ENCODE peak calls at places on chromosomes 6 and 20, in five cellular contexts. One of them, this sample, is unnamed.

GRCh38 chr6:109052015-109052651 is 42.5 kb downstream of the SESN1 start:
- DNase-seq in Calu3: no peak
- DNase-seq in OCI-LY7: no peak
- DNase-seq in endothelial cell: no peak
- DNase-seq in foreskin keratinocyte: no peak
- DNase-seq in this sample: no peak

GRCh38 chr20:57790176-57790575 is 80.4 kb upstream of the PMEPA1 start:
- DNase-seq in Calu3: no peak
- DNase-seq in OCI-LY7: no peak
- DNase-seq in endothelial cell: no peak
- DNase-seq in foreskin keratinocyte: no peak
- DNase-seq in this sample: no peak

GRCh38 chr6:131129657-131130545 is 5.4 kb upstream of the AKAP7 start:
- DNase-seq in Calu3: no peak
- DNase-seq in OCI-LY7: no peak
- DNase-seq in endothelial cell: no peak
- DNase-seq in foreskin keratinocyte: peak
- DNase-seq in this sample: no peak

GRCh38 chr20:21396921-21397340 is 395 bp downstream of the NKX2-4 start:
- DNase-seq in Calu3: no peak
- DNase-seq in OCI-LY7: no peak
- DNase-seq in endothelial cell: peak
- DNase-seq in foreskin keratinocyte: no peak
- DNase-seq in this sample: no peak

GRCh38 chr6:1316482-1317220 is 4.8 kb downstream of the FOXQ1 start:
- DNase-seq in Calu3: peak
- DNase-seq in OCI-LY7: no peak
- DNase-seq in endothelial cell: peak
- DNase-seq in foreskin keratinocyte: peak
- DNase-seq in this sample: no peak

GRCh38 chr6:43496370-43497128 is 13.6 kb downstream of the LRRC73 start:
- DNase-seq in Calu3: peak
- DNase-seq in OCI-LY7: peak
- DNase-seq in endothelial cell: no peak
- DNase-seq in foreskin keratinocyte: peak
- DNase-seq in this sample: no peak

GRCh38 chr6:129701721-129702455 is 8.1 kb downstream of the ARHGAP18 start:
- DNase-seq in Calu3: no peak
- DNase-seq in OCI-LY7: no peak
- DNase-seq in endothelial cell: no peak
- DNase-seq in foreskin keratinocyte: no peak
- DNase-seq in this sample: no peak

GRCh38 chr20:9147553-9148024 is 78.7 kb downstream of the PLCB4 start:
- DNase-seq in Calu3: no peak
- DNase-seq in OCI-LY7: no peak
- DNase-seq in endothelial cell: no peak
- DNase-seq in foreskin keratinocyte: peak
- DNase-seq in this sample: no peak

GRCh38 chr20:62804632-62805364 is at the start of gene OGFR:
- DNase-seq in Calu3: peak
- DNase-seq in OCI-LY7: peak
- DNase-seq in endothelial cell: peak
- DNase-seq in foreskin keratinocyte: no peak
- DNase-seq in this sample: no peak

GRCh38 chr6:135936606-135937005 is 85.1 kb downstream of the PDE7B start:
- DNase-seq in Calu3: no peak
- DNase-seq in OCI-LY7: no peak
- DNase-seq in endothelial cell: no peak
- DNase-seq in foreskin keratinocyte: peak
- DNase-seq in this sample: no peak

GRCh38 chr6:12474167-12475140 is 184.3 kb downstream of the EDN1 start:
- DNase-seq in Calu3: no peak
- DNase-seq in OCI-LY7: no peak
- DNase-seq in endothelial cell: no peak
- DNase-seq in foreskin keratinocyte: peak
- DNase-seq in this sample: no peak

GRCh38 chr6:104253236-104253635 is 606.5 kb downstream of the HACE1 start:
- DNase-seq in Calu3: no peak
- DNase-seq in OCI-LY7: no peak
- DNase-seq in endothelial cell: no peak
- DNase-seq in foreskin keratinocyte: no peak
- DNase-seq in this sample: no peak

GRCh38 chr6:27133281-27134227 is 113.9 kb upstream of the PRSS16 start:
- DNase-seq in Calu3: peak
- DNase-seq in OCI-LY7: peak
- DNase-seq in endothelial cell: peak
- DNase-seq in foreskin keratinocyte: peak
- DNase-seq in this sample: peak

GRCh38 chr6:4732691-4733315 is 43.4 kb upstream of the CDYL start:
- DNase-seq in Calu3: peak
- DNase-seq in OCI-LY7: no peak
- DNase-seq in endothelial cell: no peak
- DNase-seq in foreskin keratinocyte: peak
- DNase-seq in this sample: no peak

GRCh38 chr20:61271273-61272221 is 19.5 kb downstream of the CDH4 start:
- DNase-seq in Calu3: no peak
- DNase-seq in OCI-LY7: no peak
- DNase-seq in endothelial cell: no peak
- DNase-seq in foreskin keratinocyte: no peak
- DNase-seq in this sample: no peak

GRCh38 chr6:81752084-81752968 is at the start of gene TENT5A:
- DNase-seq in Calu3: peak
- DNase-seq in OCI-LY7: no peak
- DNase-seq in endothelial cell: peak
- DNase-seq in foreskin keratinocyte: peak
- DNase-seq in this sample: peak

GRCh38 chr20:22861990-22862389 is 173.1 kb upstream of the SSTR4 start:
- DNase-seq in Calu3: no peak
- DNase-seq in OCI-LY7: no peak
- DNase-seq in endothelial cell: peak
- DNase-seq in foreskin keratinocyte: peak
- DNase-seq in this sample: no peak

GRCh38 chr6:168243812-168244376 is 75.7 kb downstream of the DACT2 start:
- DNase-seq in Calu3: no peak
- DNase-seq in OCI-LY7: no peak
- DNase-seq in endothelial cell: no peak
- DNase-seq in foreskin keratinocyte: no peak
- DNase-seq in this sample: no peak

GRCh38 chr20:44028868-44029847 is 114.5 kb downstream of the TOX2 start:
- DNase-seq in Calu3: no peak
- DNase-seq in OCI-LY7: no peak
- DNase-seq in endothelial cell: no peak
- DNase-seq in foreskin keratinocyte: no peak
- DNase-seq in this sample: no peak

GRCh38 chr6:149716181-149716580 is 1.7 kb downstream of the LATS1 start:
- DNase-seq in Calu3: no peak
- DNase-seq in OCI-LY7: peak
- DNase-seq in endothelial cell: no peak
- DNase-seq in foreskin keratinocyte: peak
- DNase-seq in this sample: no peak

GRCh38 chr6:110201141-110201848 is 21.1 kb downstream of the CDC40 start:
- DNase-seq in Calu3: no peak
- DNase-seq in OCI-LY7: no peak
- DNase-seq in endothelial cell: no peak
- DNase-seq in foreskin keratinocyte: no peak
- DNase-seq in this sample: no peak

GRCh38 chr20:43564993-43565757 is 6.3 kb downstream of the SGK2 start:
- DNase-seq in Calu3: no peak
- DNase-seq in OCI-LY7: no peak
- DNase-seq in endothelial cell: no peak
- DNase-seq in foreskin keratinocyte: no peak
- DNase-seq in this sample: no peak

GRCh38 chr6:10411131-10411914 is 3.6 kb downstream of the TFAP2A start:
- DNase-seq in Calu3: no peak
- DNase-seq in OCI-LY7: no peak
- DNase-seq in endothelial cell: no peak
- DNase-seq in foreskin keratinocyte: no peak
- DNase-seq in this sample: no peak

GRCh38 chr6:3509326-3509725 is 52.5 kb upstream of the SLC22A23 start:
- DNase-seq in Calu3: no peak
- DNase-seq in OCI-LY7: no peak
- DNase-seq in endothelial cell: no peak
- DNase-seq in foreskin keratinocyte: peak
- DNase-seq in this sample: no peak

GRCh38 chr6:170289108-170289931 is 1.6 kb downstream of the DLL1 start:
- DNase-seq in Calu3: no peak
- DNase-seq in OCI-LY7: no peak
- DNase-seq in endothelial cell: peak
- DNase-seq in foreskin keratinocyte: no peak
- DNase-seq in this sample: no peak

GRCh38 chr6:93416575-93417420 is 2.6 kb downstream of the EPHA7 start:
- DNase-seq in Calu3: peak
- DNase-seq in OCI-LY7: no peak
- DNase-seq in endothelial cell: peak
- DNase-seq in foreskin keratinocyte: peak
- DNase-seq in this sample: peak

GRCh38 chr6:166197361-166197760 is 29.7 kb upstream of the TBXT start:
- DNase-seq in Calu3: no peak
- DNase-seq in OCI-LY7: no peak
- DNase-seq in endothelial cell: no peak
- DNase-seq in foreskin keratinocyte: no peak
- DNase-seq in this sample: no peak

GRCh38 chr6:85118233-85118632 is 331.6 kb upstream of the NT5E start:
- DNase-seq in Calu3: peak
- DNase-seq in OCI-LY7: no peak
- DNase-seq in endothelial cell: no peak
- DNase-seq in foreskin keratinocyte: no peak
- DNase-seq in this sample: no peak
- TF ChIP-seq CTCF in Calu3: no peak
- TF ChIP-seq CTCF in OCI-LY7: peak
- TF ChIP-seq CTCF in endothelial cell: no peak
- TF ChIP-seq CTCF in foreskin keratinocyte: no peak
- TF ChIP-seq CTCF in this sample: peak

DNA sequence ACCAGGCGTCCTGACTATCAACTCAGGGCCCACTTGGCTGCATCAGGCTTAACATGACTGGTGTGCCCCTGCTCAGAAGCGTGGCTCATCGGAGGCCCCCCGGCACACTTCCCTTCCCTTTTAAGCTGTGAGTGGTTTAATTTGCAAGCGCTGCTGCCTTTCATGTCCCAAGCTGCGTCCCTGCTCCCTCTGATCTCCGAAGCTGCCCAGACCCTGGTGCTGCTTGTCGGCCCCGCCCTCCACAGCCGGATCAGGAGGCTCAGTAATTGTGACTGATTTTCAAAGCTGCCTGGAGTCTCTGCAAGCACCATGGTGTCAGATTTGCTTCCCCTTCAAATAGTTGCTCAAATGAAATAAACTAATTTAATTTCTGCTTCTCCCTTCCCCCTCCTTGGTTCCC is 71.1 kb downstream of the CDH22 start:
- DNase-seq in Calu3: no peak
- DNase-seq in OCI-LY7: no peak
- DNase-seq in endothelial cell: no peak
- DNase-seq in foreskin keratinocyte: no peak
- DNase-seq in this sample: no peak
- TF ChIP-seq CTCF in Calu3: no peak
- TF ChIP-seq CTCF in OCI-LY7: no peak
- TF ChIP-seq CTCF in endothelial cell: no peak
- TF ChIP-seq CTCF in foreskin keratinocyte: no peak
- TF ChIP-seq CTCF in this sample: no peak

GRCh38 chr6:17588011-17588410 is 12.1 kb upstream of the FAM8A1 start:
- DNase-seq in Calu3: no peak
- DNase-seq in OCI-LY7: no peak
- DNase-seq in endothelial cell: no peak
- DNase-seq in foreskin keratinocyte: no peak
- DNase-seq in this sample: no peak

GRCh38 chr6:17584241-17584803 is 15.8 kb upstream of the FAM8A1 start:
- DNase-seq in Calu3: peak
- DNase-seq in OCI-LY7: peak
- DNase-seq in endothelial cell: peak
- DNase-seq in foreskin keratinocyte: peak
- DNase-seq in this sample: peak

GRCh38 chr6:17589402-17590116 is 10.5 kb upstream of the FAM8A1 start:
- DNase-seq in Calu3: peak
- DNase-seq in OCI-LY7: no peak
- DNase-seq in endothelial cell: no peak
- DNase-seq in foreskin keratinocyte: peak
- DNase-seq in this sample: no peak

GRCh38 chr6:17583811-17584210 is 16.3 kb upstream of the FAM8A1 start:
- DNase-seq in Calu3: no peak
- DNase-seq in OCI-LY7: no peak
- DNase-seq in endothelial cell: no peak
- DNase-seq in foreskin keratinocyte: no peak
- DNase-seq in this sample: no peak

DNA sequence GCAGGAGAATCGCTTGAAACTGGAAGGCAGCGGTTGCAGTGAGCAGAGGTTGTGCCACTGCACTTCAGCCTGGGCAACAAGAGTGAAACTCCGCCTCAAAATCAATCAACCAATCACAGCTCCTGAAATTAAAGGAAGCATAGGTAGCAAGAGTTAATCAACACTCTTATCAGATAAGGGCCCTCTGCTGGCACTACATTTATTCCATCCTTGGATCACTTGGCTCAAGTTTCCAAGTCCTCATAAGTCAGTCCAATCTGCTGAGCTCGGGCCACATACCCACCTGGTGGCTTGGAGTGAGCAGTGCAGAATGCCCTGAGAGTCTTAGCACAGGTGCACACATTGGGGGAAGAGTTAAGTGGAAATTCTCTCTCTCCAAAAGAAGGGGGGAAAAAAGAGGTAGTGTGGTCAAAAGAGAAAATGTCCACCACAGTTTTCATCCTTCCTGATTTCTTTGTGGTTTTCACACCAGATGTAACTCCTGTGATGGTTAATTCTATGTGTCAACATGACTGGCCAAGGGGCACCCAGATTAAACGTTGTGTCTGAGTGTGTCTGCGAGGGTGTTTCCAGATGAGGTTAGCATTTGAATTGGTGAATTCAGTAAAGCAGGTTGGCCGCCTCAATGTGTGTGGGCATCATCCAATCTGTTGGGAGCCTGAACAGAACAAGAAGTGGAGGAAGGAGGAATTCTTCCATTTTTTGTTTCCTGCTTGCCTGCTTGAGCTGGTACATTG is 14.2 kb upstream of the FAM8A1 start:
- DNase-seq in Calu3: peak
- DNase-seq in OCI-LY7: peak
- DNase-seq in endothelial cell: no peak
- DNase-seq in foreskin keratinocyte: peak
- DNase-seq in this sample: no peak
- TF ChIP-seq CTCF in Calu3: peak
- TF ChIP-seq CTCF in OCI-LY7: peak
- TF ChIP-seq CTCF in endothelial cell: no peak
- TF ChIP-seq CTCF in foreskin keratinocyte: peak
- TF ChIP-seq CTCF in this sample: peak

DNA sequence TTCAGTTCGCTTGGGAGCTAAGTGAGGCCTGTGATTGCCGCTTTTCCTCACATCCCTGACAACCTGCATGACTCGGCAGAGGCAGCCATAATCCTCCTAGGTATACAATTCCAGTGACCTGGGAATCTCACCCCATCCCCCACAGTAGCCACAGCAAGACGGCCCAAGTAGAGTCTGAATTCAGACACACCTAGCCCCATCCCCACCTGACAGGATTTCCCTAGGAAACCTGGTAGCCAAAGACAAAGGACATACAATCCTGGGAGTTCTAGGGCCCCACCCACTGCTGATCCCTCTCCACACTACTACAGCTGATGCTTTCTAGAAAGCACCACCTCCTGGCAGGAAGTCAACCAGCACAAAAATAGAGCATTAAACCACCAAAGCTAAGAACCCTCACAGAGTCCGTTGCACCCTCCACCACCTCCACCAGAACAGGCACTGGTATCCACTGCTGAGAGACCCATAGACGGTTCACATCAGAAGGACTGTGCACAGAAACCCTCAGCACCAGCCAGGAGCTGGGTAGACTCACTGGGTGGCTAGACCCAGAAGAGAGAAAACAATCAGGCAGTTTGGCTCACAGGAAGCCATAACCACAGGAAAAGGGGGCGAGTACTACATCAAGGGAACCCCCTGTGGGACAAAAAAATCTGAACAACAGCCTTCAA is 17.9 kb upstream of the RUNX2 start:
- DNase-seq in Calu3: no peak
- DNase-seq in OCI-LY7: no peak
- DNase-seq in endothelial cell: peak
- DNase-seq in foreskin keratinocyte: no peak
- DNase-seq in this sample: no peak
- TF ChIP-seq CTCF in Calu3: no peak
- TF ChIP-seq CTCF in OCI-LY7: no peak
- TF ChIP-seq CTCF in endothelial cell: no peak
- TF ChIP-seq CTCF in foreskin keratinocyte: no peak
- TF ChIP-seq CTCF in this sample: no peak